ENCODE peak calls at places on chromosome 14, in ten cellular contexts. Y is lower lobe of right lung, G is neuronal stem cell, K is iPS DF 6.9, Q is pancreas, I is PC-3, H is Karpas-422, R is IMR-90, C is fibroblast of lung, J is trophoblast cell. L is an unnamed sample.

GRCh38 chr14:71497645-71498086 is 434.6 kb upstream of the RGS6 start:
- DNase-seq in Y (no peak), G (no peak), K (no peak), Q (peak), I (peak), H (no peak), R (peak), C (peak), J (no peak), L (no peak)

GRCh38 chr14:74472590-74472989 is 20.5 kb downstream of the NPC2 start:
- DNase-seq in Y (no peak), G (no peak), K (no peak), Q (no peak), I (no peak), H (no peak), R (no peak), C (no peak), J (no peak), L (no peak)

GRCh38 chr14:30243157-30243556 is 315.5 kb upstream of the PRKD1 start:
- DNase-seq in Y (no peak), G (no peak), K (no peak), Q (no peak), I (peak), H (no peak), R (no peak), C (no peak), J (no peak), L (no peak)

GRCh38 chr14:58812050-58812690 is 174.4 kb downstream of the DACT1 start:
- DNase-seq in Y (no peak), G (no peak), K (no peak), Q (no peak), I (no peak), H (no peak), R (no peak), C (no peak), J (no peak), L (no peak)

GRCh38 chr14:65354715-65355114 is 57.8 kb upstream of the FUT8 start:
- DNase-seq in Y (no peak), G (no peak), K (no peak), Q (peak), I (peak), H (no peak), R (no peak), C (no peak), J (no peak), L (no peak)

GRCh38 chr14:56118611-56119181 is 485 bp downstream of the PELI2 start:
- DNase-seq in Y (peak), G (no peak), K (no peak), Q (no peak), I (no peak), H (no peak), R (no peak), C (no peak), J (no peak), L (peak)

GRCh38 chr14:30656190-30656632 is 34.1 kb downstream of the SCFD1 start:
- DNase-seq in Y (no peak), G (peak), K (peak), Q (peak), I (peak), H (peak), R (peak), C (peak), J (peak), L (peak)

GRCh38 chr14:74517731-74518130 is 24.2 kb downstream of the ISCA2 start:
- DNase-seq in Y (peak), G (no peak), K (no peak), Q (no peak), I (no peak), H (no peak), R (no peak), C (no peak), J (no peak), L (no peak)

GRCh38 chr14:74563233-74563585 is 48.8 kb downstream of the LTBP2 start:
- DNase-seq in Y (no peak), G (no peak), K (no peak), Q (no peak), I (peak), H (no peak), R (peak), C (no peak), J (no peak), L (no peak)

GRCh38 chr14:54776361-54777001 is 126.1 kb downstream of the GCH1 start:
- DNase-seq in Y (peak), G (no peak), K (no peak), Q (no peak), I (no peak), H (peak), R (peak), C (peak), J (no peak), L (no peak)

GRCh38 chr14:80215756-80216581 is 4.7 kb upstream of the DIO2 start:
- DNase-seq in Y (no peak), G (no peak), K (no peak), Q (no peak), I (peak), H (no peak), R (peak), C (peak), J (peak), L (no peak)

GRCh38 chr14:89349196-89350008 is 67.6 kb downstream of the FOXN3 start:
- DNase-seq in Y (no peak), G (peak), K (peak), Q (peak), I (no peak), H (no peak), R (no peak), C (peak), J (peak), L (peak)

GRCh38 chr14:55107766-55108554 is 21.1 kb upstream of the LGALS3 start:
- DNase-seq in Y (peak), G (no peak), K (no peak), Q (peak), I (peak), H (no peak), R (peak), C (peak), J (peak), L (no peak)

GRCh38 chr14:61472025-61472672 is 150.8 kb downstream of the PRKCH start:
- DNase-seq in Y (no peak), G (no peak), K (no peak), Q (no peak), I (peak), H (no peak), R (peak), C (peak), J (peak), L (no peak)

GRCh38 chr14:104844306-104845032 is 20.6 kb upstream of the CEP170B start:
- DNase-seq in Y (no peak), G (no peak), K (no peak), Q (no peak), I (peak), H (no peak), R (no peak), C (no peak), J (no peak), L (no peak)

GRCh38 chr14:90191154-90191553 is 65.2 kb upstream of the PSMC1 start:
- DNase-seq in Y (no peak), G (no peak), K (no peak), Q (no peak), I (no peak), H (no peak), R (no peak), C (no peak), J (no peak), L (no peak)

GRCh38 chr14:88553886-88554457 is 835 bp downstream of the PTPN21 start:
- DNase-seq in Y (no peak), G (no peak), K (no peak), Q (no peak), I (peak), H (no peak), R (peak), C (peak), J (no peak), L (no peak)

GRCh38 chr14:88765130-88765529 is 27.6 kb downstream of the EML5 start:
- DNase-seq in Y (no peak), G (no peak), K (no peak), Q (no peak), I (no peak), H (no peak), R (peak), C (peak), J (no peak), L (no peak)

GRCh38 chr14:104536942-104537612 is 42.5 kb upstream of the C14orf180 start:
- DNase-seq in Y (peak), G (no peak), K (no peak), Q (no peak), I (peak), H (no peak), R (peak), C (peak), J (peak), L (no peak)

GRCh38 chr14:70036665-70037064 is 152.1 kb downstream of the SLC8A3 start:
- DNase-seq in Y (no peak), G (peak), K (no peak), Q (no peak), I (no peak), H (no peak), R (no peak), C (no peak), J (no peak), L (peak)

GRCh38 chr14:52227559-52228222 is 39.8 kb upstream of the PTGDR start:
- DNase-seq in Y (no peak), G (no peak), K (no peak), Q (no peak), I (no peak), H (no peak), R (no peak), C (no peak), J (no peak), L (no peak)

GRCh38 chr14:79602023-79602422 is 609.3 kb downstream of the DIO2 start:
- DNase-seq in Y (no peak), G (no peak), K (no peak), Q (no peak), I (no peak), H (no peak), R (no peak), C (no peak), J (no peak), L (no peak)

GRCh38 chr14:51367600-51367931 is 127.5 kb downstream of the TMX1 start:
- DNase-seq in Y (no peak), G (no peak), K (no peak), Q (no peak), I (no peak), H (no peak), R (peak), C (peak), J (no peak), L (no peak)

GRCh38 chr14:62039871-62040270 is 277.7 kb downstream of the SNAPC1 start:
- DNase-seq in Y (no peak), G (no peak), K (no peak), Q (no peak), I (no peak), H (peak), R (peak), C (no peak), J (no peak), L (no peak)

GRCh38 chr14:92507174-92507768 is 6.3 kb upstream of the RIN3 start:
- DNase-seq in Y (peak), G (no peak), K (no peak), Q (no peak), I (peak), H (peak), R (no peak), C (no peak), J (no peak), L (no peak)

GRCh38 chr14:96304956-96305355 is 48.9 kb downstream of the BDKRB1 start:
- DNase-seq in Y (no peak), G (no peak), K (no peak), Q (no peak), I (peak), H (no peak), R (no peak), C (no peak), J (no peak), L (peak)

GRCh38 chr14:58258156-58258555 is 13.5 kb downstream of the PSMA3 start:
- DNase-seq in Y (no peak), G (no peak), K (no peak), Q (no peak), I (no peak), H (peak), R (no peak), C (no peak), J (no peak), L (no peak)

GRCh38 chr14:42664185-42664584 is 1057.5 kb downstream of the LRFN5 start:
- DNase-seq in Y (no peak), G (no peak), K (no peak), Q (no peak), I (no peak), H (no peak), R (no peak), C (no peak), J (no peak), L (no peak)

GRCh38 chr14:31292962-31293616 is 85.5 kb upstream of the HECTD1 start:
- DNase-seq in Y (no peak), G (no peak), K (no peak), Q (no peak), I (no peak), H (no peak), R (no peak), C (no peak), J (no peak), L (no peak)

GRCh38 chr14:79443602-79444001 is 767.7 kb downstream of the DIO2 start:
- DNase-seq in Y (no peak), G (no peak), K (no peak), Q (no peak), I (no peak), H (no peak), R (peak), C (peak), J (no peak), L (no peak)

GRCh38 chr14:56339855-56340701 is 221.9 kb downstream of the PELI2 start:
- DNase-seq in Y (peak), G (peak), K (no peak), Q (peak), I (peak), H (peak), R (peak), C (peak), J (peak), L (peak)

GRCh38 chr14:80388980-80389711 is 177.8 kb upstream of the DIO2 start:
- DNase-seq in Y (no peak), G (no peak), K (no peak), Q (no peak), I (peak), H (no peak), R (peak), C (peak), J (peak), L (no peak)

GRCh38 chr14:66404051-66404450 is 82.1 kb upstream of the CCDC196 start:
- DNase-seq in Y (no peak), G (no peak), K (no peak), Q (no peak), I (no peak), H (no peak), R (no peak), C (no peak), J (no peak), L (no peak)

GRCh38 chr14:30875788-30876053 is 1.4 kb downstream of the COCH start:
- DNase-seq in Y (no peak), G (no peak), K (no peak), Q (no peak), I (no peak), H (no peak), R (no peak), C (no peak), J (no peak), L (no peak)

GRCh38 chr14:57091030-57091608 is 177.6 kb downstream of the EXOC5 start:
- DNase-seq in Y (no peak), G (no peak), K (no peak), Q (no peak), I (no peak), H (no peak), R (no peak), C (no peak), J (no peak), L (no peak)

GRCh38 chr14:64760146-64760755 is 56.0 kb downstream of the PLEKHG3 start:
- DNase-seq in Y (peak), G (peak), K (no peak), Q (no peak), I (peak), H (peak), R (peak), C (peak), J (peak), L (peak)

GRCh38 chr14:20328705-20329104 is 4.4 kb downstream of the CCNB1IP1 start:
- DNase-seq in Y (no peak), G (no peak), K (no peak), Q (no peak), I (no peak), H (no peak), R (no peak), C (no peak), J (no peak), L (no peak)

GRCh38 chr14:20331048-20331613 is 1.9 kb downstream of the CCNB1IP1 start:
- DNase-seq in Y (no peak), G (no peak), K (no peak), Q (no peak), I (no peak), H (no peak), R (no peak), C (no peak), J (no peak), L (no peak)

GRCh38 chr14:20332386-20332945 is 613 bp downstream of the CCNB1IP1 start:
- DNase-seq in Y (no peak), G (no peak), K (no peak), Q (peak), I (no peak), H (no peak), R (no peak), C (peak), J (no peak), L (no peak)

GRCh38 chr14:20329355-20329754 is 3.7 kb downstream of the CCNB1IP1 start:
- DNase-seq in Y (no peak), G (no peak), K (no peak), Q (no peak), I (no peak), H (no peak), R (no peak), C (no peak), J (no peak), L (no peak)

DNA sequence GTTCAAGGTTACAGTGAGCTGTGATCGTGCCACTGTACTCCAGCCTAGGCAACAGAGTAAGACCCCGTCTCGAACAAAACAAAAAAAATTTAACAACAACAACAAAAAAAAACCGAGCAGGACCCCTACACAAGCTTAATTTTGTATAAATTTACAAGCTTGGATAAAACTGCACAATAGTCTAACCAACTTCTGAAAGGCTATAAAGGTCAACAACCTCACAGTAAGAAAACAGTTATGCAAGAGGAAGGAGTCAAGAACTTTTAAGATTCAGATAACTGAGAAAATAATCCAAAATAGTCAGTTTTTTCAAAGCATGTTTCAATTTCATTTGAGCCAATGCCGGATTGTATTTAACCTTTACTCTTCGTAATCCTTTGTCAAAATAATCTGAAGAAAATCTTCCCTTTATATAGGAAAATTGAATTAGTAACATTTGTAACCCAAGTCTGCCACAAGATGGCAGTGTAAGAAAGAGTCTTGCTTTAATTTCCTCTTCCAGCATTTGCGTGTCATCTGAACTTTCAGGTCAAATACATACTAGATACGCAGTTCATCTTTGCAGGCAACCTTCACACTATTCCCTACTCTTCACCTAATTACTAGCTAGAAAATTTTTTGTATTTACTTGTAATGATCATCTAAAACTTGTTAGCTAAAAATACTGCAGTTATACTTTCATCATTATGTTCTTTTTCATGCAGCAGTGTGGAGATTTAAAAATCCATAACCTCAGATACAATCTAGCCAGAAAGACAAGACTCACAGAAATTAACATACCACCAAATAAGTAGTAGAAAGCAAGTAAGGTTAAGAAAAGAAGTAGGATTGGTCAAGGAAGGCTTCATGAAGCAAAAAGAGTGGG is 5.8 kb downstream of the CCNB1IP1 start:
- DNase-seq in Y (no peak), G (peak), K (no peak), Q (no peak), I (peak), H (peak), R (peak), C (peak), J (peak), L (no peak)
- H3K27ac ChIP-seq in Y (no peak), G (no peak), K (no peak), Q (no peak), I (no peak), H (peak), R (no peak), C (no peak), J (no peak), L (no peak)

GRCh38 chr14:77372304-77372841 is 4.5 kb downstream of the TMED8 start:
- DNase-seq in Y (no peak), G (peak), K (no peak), Q (no peak), I (peak), H (peak), R (peak), C (peak), J (no peak), L (no peak)
- H3K27ac ChIP-seq in Y (no peak), G (no peak), K (no peak), Q (no peak), I (no peak), H (peak), R (no peak), C (no peak), J (no peak), L (no peak)

GRCh38 chr14:72926292-72927028 is at the start of gene DCAF4:
- DNase-seq in Y (peak), G (peak), K (peak), Q (peak), I (peak), H (peak), R (peak), C (peak), J (peak), L (peak)
- H3K27ac ChIP-seq in Y (peak), G (no peak), K (no peak), Q (peak), I (peak), H (peak), R (peak), C (peak), J (peak), L (peak)

GRCh38 chr14:102568115-102568614 is 24.3 kb upstream of the RCOR1 start:
- DNase-seq in Y (no peak), G (no peak), K (no peak), Q (peak), I (peak), H (peak), R (no peak), C (no peak), J (peak), L (no peak)
- H3K27ac ChIP-seq in Y (peak), G (no peak), K (no peak), Q (no peak), I (no peak), H (no peak), R (no peak), C (no peak), J (peak), L (no peak)

DNA sequence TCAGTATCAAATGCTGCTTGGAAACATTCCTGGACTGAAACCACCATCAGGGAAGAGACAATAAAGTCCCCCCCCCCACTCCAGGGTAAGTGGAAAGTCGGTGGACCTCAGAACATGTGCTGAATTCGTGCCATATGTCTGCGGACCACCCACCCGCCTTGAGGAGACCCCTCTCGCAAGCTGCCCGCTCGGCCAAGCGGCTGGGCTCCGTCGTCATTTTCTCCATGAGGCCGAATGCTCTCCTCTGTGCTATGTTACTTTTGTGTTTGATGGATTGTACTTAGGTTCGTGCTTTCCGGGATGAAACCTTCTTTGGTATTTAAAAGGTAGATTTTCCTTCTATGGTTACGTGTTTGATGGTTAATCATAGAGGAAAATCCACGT is 136.2 kb upstream of the RTL1 start:
- DNase-seq in Y (no peak), G (no peak), K (no peak), Q (no peak), I (no peak), H (no peak), R (no peak), C (no peak), J (no peak), L (no peak)
- H3K27ac ChIP-seq in Y (no peak), G (no peak), K (no peak), Q (no peak), I (no peak), H (no peak), R (no peak), C (no peak), J (no peak), L (no peak)

DNA sequence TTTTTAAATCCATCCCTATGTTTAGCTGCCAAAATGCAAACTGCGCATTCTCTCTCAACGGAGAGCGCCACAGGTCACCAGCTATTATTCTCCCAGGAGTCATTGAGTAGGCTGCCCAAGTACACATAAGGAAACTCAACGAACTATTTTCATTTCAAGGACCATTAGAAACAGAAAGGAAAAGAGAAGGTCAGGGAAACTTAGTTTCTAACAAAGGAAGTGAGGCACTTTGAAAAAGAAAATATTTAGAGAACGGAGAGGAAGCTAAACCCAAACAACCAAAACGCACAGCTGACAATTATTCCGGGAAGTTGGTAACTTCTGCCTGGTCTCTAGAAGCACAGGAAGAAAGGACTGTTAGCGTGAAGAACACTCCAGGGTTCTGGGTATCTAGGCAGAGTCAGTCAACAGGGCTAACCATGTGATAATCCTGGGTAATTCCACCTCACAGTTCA is 23.5 kb downstream of the GPHB5 start:
- DNase-seq in Y (no peak), G (no peak), K (no peak), Q (no peak), I (no peak), H (no peak), R (no peak), C (no peak), J (no peak), L (no peak)
- H3K27ac ChIP-seq in Y (peak), G (no peak), K (no peak), Q (no peak), I (no peak), H (no peak), R (no peak), C (no peak), J (no peak), L (no peak)

L was measured in WERI-Rb-1.